ENCODE peak calls at places on chromosomes 13 and 19, in ten cellular contexts. K is kidney epithelial cell, H is fibroblast of lung, D is breast epithelium, M is pancreas, S is lower leg skin, E is astrocyte of the spinal cord, V is AG10803, L is BE2C, Y is right lobe of liver. R is an unnamed sample.

GRCh38 chr19:1450735-1451669 is 1.1 kb downstream of the APC2 start:
- DNase-seq in K (no peak), H (no peak), D (no peak), M (no peak), S (no peak), E (no peak), V (no peak), L (no peak), Y (no peak), R (no peak)

GRCh38 chr13:40306817-40307216 is 359.6 kb downstream of the FOXO1 start:
- DNase-seq in K (no peak), H (no peak), D (no peak), M (no peak), S (no peak), E (no peak), V (no peak), L (no peak), Y (no peak), R (no peak)

GRCh38 chr13:47220453-47221150 is 323.7 kb upstream of the HTR2A start:
- DNase-seq in K (no peak), H (peak), D (no peak), M (no peak), S (no peak), E (peak), V (no peak), L (no peak), Y (no peak), R (no peak)

GRCh38 chr13:93476175-93476574 is 249.6 kb downstream of the GPC6 start:
- DNase-seq in K (peak), H (peak), D (no peak), M (no peak), S (no peak), E (peak), V (peak), L (no peak), Y (no peak), R (peak)

GRCh38 chr19:19458110-19458816 is 52.8 kb downstream of the GATAD2A start:
- DNase-seq in K (no peak), H (no peak), D (no peak), M (no peak), S (no peak), E (no peak), V (no peak), L (no peak), Y (no peak), R (no peak)

GRCh38 chr19:3699071-3699740 is 1.1 kb downstream of the PIP5K1C start:
- DNase-seq in K (no peak), H (peak), D (no peak), M (peak), S (peak), E (peak), V (peak), L (no peak), Y (peak), R (no peak)

GRCh38 chr19:18373892-18374629 is 11.9 kb upstream of the GDF15 start:
- DNase-seq in K (peak), H (peak), D (peak), M (peak), S (peak), E (peak), V (peak), L (peak), Y (peak), R (peak)

GRCh38 chr19:31761281-31761913 is 412.2 kb upstream of the TSHZ3 start:
- DNase-seq in K (no peak), H (no peak), D (no peak), M (no peak), S (no peak), E (no peak), V (no peak), L (no peak), Y (no peak), R (no peak)

GRCh38 chr19:54158812-54159351 is 639 bp downstream of the LENG1 start:
- DNase-seq in K (no peak), H (no peak), D (no peak), M (no peak), S (no peak), E (no peak), V (no peak), L (no peak), Y (no peak), R (no peak)

GRCh38 chr13:80441968-80442367 is 101.0 kb upstream of the SPRY2 start:
- DNase-seq in K (no peak), H (no peak), D (no peak), M (no peak), S (no peak), E (no peak), V (no peak), L (no peak), Y (no peak), R (no peak)

GRCh38 chr19:3526507-3527244 is 12.3 kb upstream of the TEKTIP1 start:
- DNase-seq in K (no peak), H (no peak), D (no peak), M (peak), S (no peak), E (no peak), V (no peak), L (no peak), Y (no peak), R (no peak)

GRCh38 chr13:41833201-41833600 is 127.7 kb downstream of the VWA8 start:
- DNase-seq in K (no peak), H (peak), D (no peak), M (no peak), S (no peak), E (no peak), V (no peak), L (no peak), Y (no peak), R (no peak)

DNA sequence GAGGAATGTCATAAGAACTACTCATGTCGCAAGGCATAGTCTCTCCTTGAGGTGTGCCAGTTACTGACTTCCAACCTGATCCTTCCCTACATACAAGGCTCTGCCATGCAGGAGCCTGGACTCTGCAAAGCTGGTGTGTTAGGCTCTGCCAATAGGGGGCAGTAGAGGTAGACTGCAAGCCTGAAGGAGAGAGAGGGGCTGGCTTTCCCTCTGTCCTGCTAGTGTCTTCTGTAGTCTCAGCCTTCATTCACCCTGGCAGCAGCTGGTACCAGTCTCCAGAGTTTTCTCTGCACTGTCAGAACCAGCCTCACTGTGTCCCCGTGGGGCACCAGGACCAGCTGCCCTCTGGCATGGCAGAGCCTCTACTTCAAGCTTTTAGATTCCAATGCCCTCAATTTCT is 14.5 kb downstream of the SHISA2 start:
- DNase-seq in K (no peak), H (no peak), D (no peak), M (no peak), S (no peak), E (no peak), V (no peak), L (peak), Y (no peak), R (no peak)
- TF ChIP-seq CTCF in K (peak), H (no peak), D (no peak), M (no peak), S (no peak), E (peak), V (peak), L (peak), Y (peak), R (peak)

GRCh38 chr19:13954185-13954584 is 1.9 kb downstream of the DCAF15 start:
- DNase-seq in K (no peak), H (no peak), D (no peak), M (no peak), S (peak), E (no peak), V (no peak), L (no peak), Y (no peak), R (no peak)

GRCh38 chr19:13953021-13953531 is 767 bp downstream of the DCAF15 start:
- DNase-seq in K (no peak), H (peak), D (no peak), M (no peak), S (peak), E (peak), V (peak), L (no peak), Y (no peak), R (no peak)

GRCh38 chr19:13951043-13951442 is 1.3 kb upstream of the DCAF15 start:
- DNase-seq in K (no peak), H (no peak), D (no peak), M (no peak), S (no peak), E (no peak), V (no peak), L (no peak), Y (no peak), R (no peak)

GRCh38 chr19:13952154-13953020 is at the start of gene DCAF15:
- DNase-seq in K (peak), H (peak), D (peak), M (peak), S (peak), E (peak), V (peak), L (peak), Y (peak), R (peak)

DNA sequence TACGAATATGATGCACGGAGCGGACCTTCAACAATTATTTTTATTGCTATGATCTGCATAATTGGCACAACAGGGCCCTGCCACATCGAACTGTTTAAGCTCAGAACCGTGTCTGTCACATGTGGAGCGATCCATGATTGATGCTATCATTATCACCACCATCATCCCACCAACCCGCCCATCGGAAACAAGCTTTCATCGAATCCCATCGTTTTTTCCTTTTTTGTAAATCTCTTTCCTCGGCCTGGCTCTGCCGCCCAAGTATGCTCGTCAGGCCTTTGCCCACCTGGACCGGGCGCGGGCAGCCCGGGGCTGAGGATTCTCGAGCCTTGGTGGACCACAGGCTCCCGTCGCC is 533 bp upstream of the DCAF15 start:
- DNase-seq in K (no peak), H (no peak), D (no peak), M (no peak), S (no peak), E (no peak), V (no peak), L (no peak), Y (no peak), R (no peak)
- H3K4me3 ChIP-seq in K (peak), H (peak), D (peak), M (peak), S (no peak), E (peak), V (peak), L (peak), Y (peak), R (peak)

GRCh38 chr19:52094526-52094925 is 1.0 kb downstream of the ZNF841 start:
- DNase-seq in K (no peak), H (no peak), D (no peak), M (no peak), S (no peak), E (no peak), V (no peak), L (no peak), Y (no peak), R (no peak)

GRCh38 chr19:52099497-52100138 is 4.1 kb upstream of the ZNF841 start:
- DNase-seq in K (no peak), H (no peak), D (no peak), M (no peak), S (no peak), E (no peak), V (no peak), L (no peak), Y (no peak), R (no peak)

DNA sequence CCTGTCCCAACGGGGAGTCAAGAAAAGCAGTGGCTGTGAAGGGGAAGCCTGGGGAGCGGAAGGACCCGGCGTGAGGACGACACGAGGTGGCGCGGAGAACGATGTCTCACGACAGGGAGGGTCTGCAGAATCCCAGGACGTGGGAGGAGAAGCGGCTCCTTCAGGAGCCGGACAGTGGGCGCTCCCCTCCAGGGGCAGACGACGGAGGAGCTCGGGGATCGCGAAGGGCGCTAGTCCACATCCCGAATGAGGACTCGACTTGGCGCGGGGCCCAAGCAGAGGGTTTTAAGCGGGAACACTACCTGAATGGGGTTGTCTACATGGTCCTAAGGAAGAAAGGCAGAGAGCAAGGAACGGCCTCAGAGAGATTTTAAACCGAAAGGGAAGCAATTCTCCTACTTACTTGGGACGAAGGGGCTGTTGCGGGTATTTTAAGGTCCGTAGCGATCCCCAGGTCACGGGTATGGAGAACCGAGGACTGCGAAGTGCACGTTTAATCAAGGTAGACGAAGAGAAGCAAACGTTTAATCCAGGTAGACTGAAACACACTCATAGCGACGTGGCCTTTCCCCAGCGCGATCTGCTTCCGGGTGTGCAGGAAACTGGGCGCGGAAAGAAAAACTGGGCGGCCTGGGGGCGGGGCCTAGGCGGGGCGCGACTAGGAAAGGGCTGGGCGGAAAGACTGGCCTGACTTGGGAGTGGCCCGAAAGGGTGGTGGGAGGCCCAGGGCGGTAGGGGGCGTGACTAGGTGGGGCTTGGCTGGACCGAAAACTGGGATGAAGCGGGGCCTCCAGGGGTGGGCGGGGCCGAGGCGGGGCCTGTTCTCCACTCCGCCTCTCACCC is at the start of gene ZNF841:
- DNase-seq in K (peak), H (peak), D (peak), M (peak), S (peak), E (peak), V (peak), L (peak), Y (peak), R (peak)
- TF ChIP-seq CTCF in K (peak), H (no peak), D (no peak), M (no peak), S (no peak), E (peak), V (no peak), L (no peak), Y (peak), R (no peak)

GRCh38 chr13:23995283-23996073 is 98.2 kb upstream of the C1QTNF9B start:
- DNase-seq in K (no peak), H (peak), D (no peak), M (no peak), S (no peak), E (no peak), V (no peak), L (no peak), Y (no peak), R (no peak)
- H3K4me3 ChIP-seq in K (no peak), H (no peak), D (no peak), M (no peak), S (no peak), E (no peak), V (no peak), L (no peak), Y (no peak), R (no peak)

GRCh38 chr13:72346716-72347115 is 380.7 kb downstream of the MZT1 start:
- DNase-seq in K (no peak), H (no peak), D (no peak), M (no peak), S (no peak), E (no peak), V (no peak), L (no peak), Y (no peak), R (no peak)
- TF ChIP-seq CTCF in K (no peak), H (no peak), D (no peak), M (no peak), S (no peak), E (no peak), V (no peak), L (no peak), Y (no peak), R (no peak)

GRCh38 chr19:15466851-15467733 is 2.7 kb upstream of the RASAL3 start:
- DNase-seq in K (no peak), H (peak), D (no peak), M (no peak), S (no peak), E (peak), V (peak), L (no peak), Y (no peak), R (no peak)

GRCh38 chr19:15461694-15462093 is 2.6 kb downstream of the RASAL3 start:
- DNase-seq in K (no peak), H (no peak), D (no peak), M (no peak), S (no peak), E (no peak), V (no peak), L (no peak), Y (no peak), R (no peak)

GRCh38 chr19:15467734-15468214 is 3.4 kb upstream of the RASAL3 start:
- DNase-seq in K (no peak), H (no peak), D (no peak), M (no peak), S (no peak), E (no peak), V (no peak), L (no peak), Y (no peak), R (no peak)

GRCh38 chr19:15464394-15465385 is at the start of gene RASAL3:
- DNase-seq in K (no peak), H (no peak), D (no peak), M (no peak), S (no peak), E (no peak), V (no peak), L (no peak), Y (peak), R (no peak)

DNA sequence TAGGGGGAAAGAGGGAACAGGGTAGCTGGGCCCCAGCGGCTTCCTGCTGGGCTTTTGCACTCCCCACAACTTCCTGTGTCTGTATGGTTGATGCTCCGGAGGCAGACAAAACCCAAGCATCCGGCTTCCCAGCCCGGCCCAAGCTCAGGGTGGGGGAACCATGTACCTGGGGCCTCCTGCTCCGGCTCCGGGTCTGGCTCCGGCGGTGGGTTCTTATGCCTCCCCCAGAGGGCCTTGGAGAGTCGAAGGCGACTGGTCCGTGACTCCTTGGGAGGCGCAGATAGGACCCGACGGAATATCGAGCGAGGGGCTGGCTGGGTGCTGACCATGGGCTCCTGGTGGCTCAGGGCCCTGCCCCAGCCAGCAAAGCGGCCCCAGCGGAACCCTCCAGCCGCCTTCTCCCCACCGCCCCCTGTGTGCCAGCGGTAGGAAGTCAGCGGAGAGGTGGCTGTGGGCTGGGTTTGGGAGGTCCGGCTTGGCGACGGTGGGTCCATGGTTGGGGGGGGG is 426 bp downstream of the RASAL3 start:
- DNase-seq in K (no peak), H (no peak), D (no peak), M (peak), S (no peak), E (no peak), V (no peak), L (no peak), Y (peak), R (no peak)
- H3K4me3 ChIP-seq in K (no peak), H (no peak), D (peak), M (no peak), S (no peak), E (no peak), V (no peak), L (no peak), Y (peak), R (no peak)

GRCh38 chr19:11034449-11035213 is 54.6 kb upstream of the LDLR start:
- DNase-seq in K (no peak), H (no peak), D (no peak), M (peak), S (no peak), E (no peak), V (no peak), L (no peak), Y (no peak), R (no peak)

GRCh38 chr19:11033251-11033650 is 56.0 kb upstream of the LDLR start:
- DNase-seq in K (no peak), H (no peak), D (no peak), M (peak), S (no peak), E (no peak), V (no peak), L (no peak), Y (no peak), R (no peak)

GRCh38 chr19:11033763-11034162 is 55.5 kb upstream of the LDLR start:
- DNase-seq in K (no peak), H (no peak), D (no peak), M (no peak), S (no peak), E (no peak), V (no peak), L (no peak), Y (no peak), R (no peak)

GRCh38 chr19:11038511-11038910 is 50.8 kb upstream of the LDLR start:
- DNase-seq in K (no peak), H (no peak), D (no peak), M (no peak), S (no peak), E (no peak), V (no peak), L (no peak), Y (no peak), R (no peak)

GRCh38 chr19:11035441-11036377 is 53.6 kb upstream of the LDLR start:
- DNase-seq in K (peak), H (peak), D (peak), M (peak), S (peak), E (peak), V (peak), L (peak), Y (peak), R (peak)
- TF ChIP-seq CTCF in K (peak), H (peak), D (peak), M (peak), S (peak), E (peak), V (peak), L (peak), Y (peak), R (peak)

GRCh38 chr19:41755328-41755913 is at the start of gene CEACAM6:
- DNase-seq in K (no peak), H (no peak), D (no peak), M (no peak), S (peak), E (no peak), V (no peak), L (no peak), Y (no peak), R (no peak)
- H3K4me3 ChIP-seq in K (no peak), H (no peak), D (no peak), M (no peak), S (no peak), E (no peak), V (no peak), L (no peak), Y (no peak), R (no peak)

GRCh38 chr19:13238891-13239534 is 88.8 kb downstream of the IER2 start:
- DNase-seq in K (no peak), H (no peak), D (no peak), M (no peak), S (no peak), E (no peak), V (no peak), L (no peak), Y (no peak), R (no peak)

GRCh38 chr19:13240312-13241022 is 90.3 kb downstream of the IER2 start:
- DNase-seq in K (no peak), H (no peak), D (no peak), M (no peak), S (no peak), E (no peak), V (no peak), L (no peak), Y (no peak), R (no peak)

GRCh38 chr19:13229246-13229645 is 79.0 kb downstream of the IER2 start:
- DNase-seq in K (no peak), H (no peak), D (no peak), M (no peak), S (no peak), E (no peak), V (no peak), L (no peak), Y (no peak), R (no peak)

GRCh38 chr19:13231663-13232062 is 81.5 kb downstream of the IER2 start:
- DNase-seq in K (no peak), H (no peak), D (no peak), M (no peak), S (no peak), E (no peak), V (no peak), L (no peak), Y (no peak), R (no peak)

GRCh38 chr19:13234518-13234917 is 84.3 kb downstream of the IER2 start:
- DNase-seq in K (no peak), H (peak), D (no peak), M (no peak), S (no peak), E (peak), V (peak), L (peak), Y (peak), R (no peak)
- TF ChIP-seq CTCF in K (peak), H (peak), D (no peak), M (peak), S (no peak), E (peak), V (peak), L (peak), Y (peak), R (peak)